ENCODE peak calls at places on chromosomes 3 and 15, in five cellular contexts. F is activated CD8-positive, alpha-beta memory T cell treated with anti-CD3 and anti-CD28 coated beads, Interleukin-2, amount 50 U/mL, for 4 hours; I is amniotic epithelial cell; O is NCI-H2081; V is SJCRH30. M is an unnamed sample.

GRCh38 chr3:15241341-15241740 is 35.3 kb downstream of the CAPN7 start:
- DNase-seq in F (peak), I (peak), O (no peak), V (peak), M (no peak)

GRCh38 chr3:86029590-86029989 is 961.4 kb downstream of the VGLL3 start:
- DNase-seq in F (no peak), I (no peak), O (no peak), V (peak), M (no peak)

GRCh38 chr15:99454941-99455795 is 110.6 kb upstream of the MEF2A start:
- DNase-seq in F (no peak), I (peak), O (no peak), V (peak), M (peak)

GRCh38 chr3:127953092-127953491 is 38.1 kb downstream of the KBTBD12 start:
- DNase-seq in F (no peak), I (no peak), O (no peak), V (no peak), M (peak)

GRCh38 chr3:135895734-135896121 is 69.8 kb upstream of the PPP2R3A start:
- DNase-seq in F (no peak), I (peak), O (no peak), V (no peak), M (no peak)

GRCh38 chr15:77031376-77032050 is 36.6 kb downstream of the PSTPIP1 start:
- DNase-seq in F (peak), I (no peak), O (peak), V (peak), M (no peak)

GRCh38 chr3:187291512-187292132 is at the start of gene MASP1:
- DNase-seq in F (no peak), I (peak), O (no peak), V (no peak), M (peak)

GRCh38 chr3:72078661-72079368 is 293.9 kb upstream of the PROK2 start:
- DNase-seq in F (no peak), I (no peak), O (no peak), V (no peak), M (peak)

GRCh38 chr3:115839246-115839645 is 215.9 kb downstream of the GAP43 start:
- DNase-seq in F (no peak), I (no peak), O (no peak), V (no peak), M (no peak)

GRCh38 chr3:186526256-186526606 is 17.9 kb downstream of the CRYGS start:
- DNase-seq in F (no peak), I (no peak), O (no peak), V (no peak), M (no peak)

GRCh38 chr3:145383416-145383815 is 777.6 kb downstream of the PLOD2 start:
- DNase-seq in F (no peak), I (no peak), O (no peak), V (no peak), M (no peak)

GRCh38 chr3:46965151-46965550 is 11.4 kb downstream of the CCDC12 start:
- DNase-seq in F (no peak), I (no peak), O (no peak), V (no peak), M (no peak)